ENCODE peak calls at places on chromosomes 7 and 10, in nine cellular contexts. E is progenitor cell of endocrine pancreas, W is neural progenitor cell, M is type B pancreatic cell, J is GM20000, S is GM10248, B is cardiac muscle cell, D is osteocyte, X is cardiac fibroblast. P is an unnamed sample.
A peak's percentile ranks its signal among the peaks of the same experiment; 100 is the strongest.

GRCh38 chr7:112556633-112557032 is 75.8 kb downstream of the LSMEM1 start:
- DNase-seq in W (no peak), M (no peak), X (no peak), B (no peak), J (peak; percentile 26), S (peak; percentile 31), E (no peak), D (no peak), P (no peak)

GRCh38 chr7:91310829-91311460 is 46.7 kb downstream of the FZD1 start:
- DNase-seq in S (no peak), M (no peak), J (no peak), E (no peak), X (peak; percentile 45), B (no peak), W (peak; percentile 37), D (no peak), P (no peak)

GRCh38 chr7:20793686-20794394 is 7.2 kb upstream of the SP8 start:
- DNase-seq in B (no peak), D (no peak), E (no peak), M (no peak), X (no peak), J (no peak), W (peak; percentile 74), S (no peak), P (no peak)

GRCh38 chr7:66682350-66683093 is 53.8 kb downstream of the KCTD7 start:
- DNase-seq in B (peak; percentile 11), D (no peak), S (no peak), E (peak; percentile 18), J (peak; percentile 52), M (no peak), X (peak; percentile 39), W (peak; percentile 73), P (no peak)

GRCh38 chr10:132322621-132323048 is 9.4 kb upstream of the LRRC27 start:
- DNase-seq in B (no peak), M (no peak), X (peak; percentile 80), J (no peak), E (no peak), S (no peak), W (no peak), D (no peak), P (no peak)

GRCh38 chr7:51446785-51447184 is 130.2 kb upstream of the COBL start:
- DNase-seq in B (no peak), S (no peak), M (no peak), E (no peak), J (no peak), X (no peak), W (no peak), D (no peak), P (no peak)

GRCh38 chr10:20215547-20216152 is 399.4 kb downstream of the PLXDC2 start:
- DNase-seq in B (no peak), D (no peak), J (no peak), W (peak; percentile 44), E (no peak), S (no peak), M (no peak), X (no peak), P (no peak)

GRCh38 chr10:82529064-82529463 is 654.1 kb downstream of the NRG3 start:
- DNase-seq in S (no peak), B (no peak), J (no peak), D (no peak), X (no peak), M (no peak), E (no peak), W (no peak), P (no peak)

GRCh38 chr7:16817536-16817935 is 12.7 kb upstream of the AGR2 start:
- DNase-seq in X (peak; percentile 40), J (no peak), S (no peak), D (no peak), B (no peak), E (no peak), M (no peak), W (no peak), P (no peak)

GRCh38 chr10:100939763-100940344 is 27.1 kb downstream of the SLF2 start:
- DNase-seq in S (no peak), D (no peak), J (no peak), E (no peak), M (no peak), X (no peak), B (no peak), W (no peak), P (no peak)

GRCh38 chr10:100930368-100930767 is 17.6 kb downstream of the SLF2 start:
- DNase-seq in M (no peak), J (no peak), E (no peak), S (no peak), X (no peak), W (no peak), B (peak; percentile 17), D (no peak), P (no peak)

DNA sequence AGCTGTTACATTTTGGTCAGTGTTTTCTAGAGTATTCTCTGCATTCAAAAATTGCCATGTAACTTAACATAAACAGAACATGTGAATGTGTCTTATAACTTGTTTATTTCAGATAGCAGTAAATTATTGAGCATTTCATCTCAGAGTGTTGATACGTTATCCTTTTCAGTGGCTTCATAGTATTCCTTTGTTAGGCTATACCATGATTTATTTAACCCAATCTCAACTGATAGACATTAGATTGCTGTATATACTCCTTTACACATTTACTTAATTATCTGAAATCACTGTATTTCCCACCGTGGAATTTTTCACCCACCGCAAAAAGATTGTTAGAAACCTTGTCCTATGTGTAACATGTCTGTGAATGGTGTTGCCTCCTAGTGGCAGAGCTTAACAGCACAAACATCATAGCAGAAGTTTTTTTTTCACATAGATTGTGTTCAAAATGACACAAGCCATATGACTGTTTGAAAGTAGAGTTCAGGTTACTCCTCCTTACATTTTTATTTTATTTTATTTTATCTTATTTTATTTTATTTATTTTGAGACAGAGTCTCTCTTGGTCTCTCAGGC is 21.4 kb downstream of the SLF2 start:
- DNase-seq in J (no peak), X (peak; percentile 27), D (no peak), W (no peak), E (no peak), M (no peak), B (no peak), S (peak; percentile 21), P (no peak)
- TF ChIP-seq CTCF in J (peak; percentile 33), X (peak; percentile 59), D (peak; percentile 53), W (peak; percentile 54), E (peak; percentile 52), M (peak; percentile 70), B (peak; percentile 57), S (peak; percentile 41), P (peak; percentile 39)

DNA sequence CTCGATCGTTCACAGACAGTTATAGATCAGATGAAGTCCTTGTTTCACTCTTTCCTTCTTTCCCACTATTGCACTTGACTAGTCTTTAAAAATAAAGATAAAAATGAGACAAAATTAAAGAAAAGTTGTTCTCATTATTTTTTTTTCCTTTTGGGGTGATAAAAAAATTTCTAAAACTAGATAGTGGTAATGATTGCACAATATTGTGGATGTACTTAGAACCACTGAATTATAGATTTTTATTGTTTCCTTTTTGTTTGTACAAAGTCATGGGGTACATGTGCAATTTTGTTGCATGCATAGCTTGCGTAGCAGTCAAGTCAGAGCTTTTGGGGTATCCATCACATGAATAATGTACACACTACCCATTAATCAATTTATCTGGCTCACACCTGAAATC is 97.3 kb downstream of the PHTF2 start:
- DNase-seq in E (no peak), S (no peak), D (no peak), X (no peak), B (no peak), M (no peak), W (no peak), J (no peak), P (no peak)
- TF ChIP-seq CTCF in E (no peak), S (no peak), D (no peak), X (no peak), B (no peak), M (no peak), W (no peak), J (no peak), P (no peak)

DNA sequence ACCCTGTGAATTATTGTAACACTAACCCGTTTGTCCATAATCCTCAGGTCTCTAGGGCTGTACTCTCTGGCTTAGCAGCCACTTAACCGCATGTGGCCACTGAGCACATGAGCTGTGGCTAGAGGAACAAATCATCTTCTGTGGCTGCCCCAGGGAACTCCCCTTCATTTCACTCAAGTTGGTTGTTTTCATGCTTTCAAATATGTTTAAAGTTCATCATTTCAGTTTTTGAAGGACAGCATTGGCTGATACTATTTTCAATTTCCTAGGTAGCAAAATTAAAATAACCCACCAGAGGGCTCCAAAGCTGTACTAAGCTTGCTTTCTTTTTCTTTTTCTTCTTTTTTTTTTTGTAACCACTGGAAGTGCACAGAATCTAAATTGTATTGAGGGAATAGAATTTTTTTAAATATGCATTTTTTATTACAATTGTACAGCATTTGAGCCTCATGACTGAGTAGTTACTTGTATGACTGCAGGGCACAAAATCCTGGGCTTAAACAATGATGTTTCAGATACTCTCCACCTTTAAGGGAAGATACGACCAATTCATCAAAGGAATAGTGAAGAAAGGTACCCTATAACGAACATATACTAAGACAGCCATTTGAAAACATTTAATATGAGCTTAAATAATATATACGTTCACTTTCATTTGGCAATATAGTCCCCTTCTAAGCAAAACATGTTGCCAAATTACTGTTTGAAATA is 38.6 kb downstream of the MRC1 start:
- DNase-seq in M (no peak), X (peak; percentile 41), S (no peak), D (no peak), J (no peak), E (no peak), B (peak; percentile 60), W (peak; percentile 36), P (no peak)
- TF ChIP-seq CTCF in M (peak; percentile 76), X (peak; percentile 43), S (peak; percentile 26), D (peak; percentile 67), J (no peak), E (peak; percentile 66), B (peak; percentile 57), W (peak; percentile 63), P (peak; percentile 38)

DNA sequence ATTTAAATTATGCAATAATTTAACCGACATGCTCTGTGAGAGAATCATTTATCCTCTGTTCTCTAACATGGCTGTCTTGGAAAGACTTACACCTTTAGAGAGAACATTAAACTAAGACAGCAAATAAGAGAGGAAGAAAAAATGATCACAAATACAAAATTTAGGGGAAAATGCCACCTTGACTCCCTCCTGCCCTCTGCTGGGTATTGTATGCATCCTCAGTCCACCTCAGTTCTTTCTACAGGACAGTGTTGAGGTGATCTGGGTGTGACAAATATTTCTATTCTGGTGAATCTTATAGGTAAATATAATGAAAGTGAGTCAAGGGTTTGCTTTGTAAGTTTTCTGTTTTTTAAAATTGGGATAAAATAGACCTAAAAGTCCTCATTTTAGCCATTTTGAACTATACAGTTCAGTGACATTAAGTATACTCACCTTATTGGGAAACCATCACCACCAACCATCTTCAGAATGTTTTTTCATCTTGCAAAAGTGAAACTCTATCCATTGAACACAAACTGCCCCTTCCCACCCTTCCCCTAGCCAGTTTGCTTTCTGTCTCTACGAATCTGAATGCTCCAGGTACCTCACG is 61.5 kb upstream of the ELMO1 start:
- DNase-seq in E (no peak), M (no peak), B (peak; percentile 31), W (peak; percentile 35), X (peak; percentile 11), D (no peak), S (peak; percentile 30), J (peak; percentile 45), P (no peak)
- TF ChIP-seq CTCF in E (peak; percentile 81), M (peak; percentile 78), B (peak; percentile 71), W (peak; percentile 82), X (peak; percentile 27), D (peak; percentile 49), S (peak; percentile 56), J (peak; percentile 53), P (peak; percentile 78)

DNA sequence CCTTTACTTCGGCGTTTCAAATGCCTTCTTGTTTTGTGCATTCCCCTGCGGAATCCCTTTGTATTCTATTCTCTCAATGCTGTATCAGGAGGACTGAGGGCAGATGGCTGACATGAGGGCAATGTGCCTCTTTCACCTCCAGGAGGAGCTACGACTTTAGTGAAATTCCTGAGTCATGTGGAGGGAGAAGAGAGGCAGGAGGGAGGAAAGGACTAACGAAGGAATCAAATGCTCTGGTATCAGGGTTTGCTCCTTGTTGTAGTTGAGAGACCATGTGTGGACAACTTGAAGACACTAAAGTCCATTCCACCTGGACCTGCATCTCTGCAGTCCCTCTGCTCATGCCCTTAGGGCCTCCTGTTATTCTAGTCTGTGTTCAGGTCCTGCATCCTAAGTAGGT is 40.2 kb upstream of the PRSS58 start:
- DNase-seq in D (no peak), E (no peak), X (no peak), J (no peak), B (peak; percentile 22), S (no peak), W (peak; percentile 68), M (no peak), P (no peak)
- TF ChIP-seq CTCF in D (no peak), E (peak; percentile 41), X (peak; percentile 43), J (no peak), B (no peak), S (no peak), W (peak; percentile 53), M (peak; percentile 51), P (no peak)